ENCODE peak calls at places on chromosomes 13 and 19, in seven cellular contexts. Y, Z, U, R, D, B and G are unnamed samples.
A peak's percentile ranks its signal among the peaks of the same experiment; 100 is the strongest.

GRCh38 chr13:44498969-44499368 is 77.2 kb downstream of the TSC22D1 start:
- DNase-seq in Y (no peak), Z (no peak), U (no peak), R (no peak), D (no peak), B (no peak), G (no peak)

GRCh38 chr13:48255954-48256353 is 22.9 kb downstream of the ITM2B start:
- DNase-seq in Y (no peak), Z (no peak), U (no peak), R (no peak), D (no peak), B (no peak), G (no peak)

GRCh38 chr13:25943666-25944065 is 108.2 kb downstream of the SHISA2 start:
- DNase-seq in Y (no peak), Z (no peak), U (no peak), R (no peak), D (no peak), B (no peak), G (no peak)

GRCh38 chr13:43196171-43196611 is 172.8 kb downstream of the DNAJC15 start:
- DNase-seq in Y (peak; percentile 33), Z (no peak), U (no peak), R (no peak), D (peak; percentile 6), B (no peak), G (no peak)

GRCh38 chr19:39671739-39672363 is 16.1 kb downstream of the LGALS16 start:
- DNase-seq in Y (peak; percentile 67), Z (no peak), U (no peak), R (no peak), D (peak; percentile 10), B (peak; percentile 30), G (peak; percentile 2)

GRCh38 chr13:23428183-23428528 is 5.3 kb downstream of the SACS start:
- DNase-seq in Y (no peak), Z (no peak), U (no peak), R (no peak), D (no peak), B (no peak), G (no peak)

GRCh38 chr19:43474986-43475705 is 9.7 kb upstream of the LYPD3 start:
- DNase-seq in Y (peak; percentile 98), Z (peak; percentile 75), U (peak; percentile 94), R (peak; percentile 100), D (peak; percentile 77), B (peak; percentile 97), G (peak; percentile 84)

GRCh38 chr19:53813996-53814395 is 10.1 kb downstream of the NLRP12 start:
- DNase-seq in Y (no peak), Z (no peak), U (no peak), R (no peak), D (peak; percentile 33), B (no peak), G (no peak)

GRCh38 chr13:87684850-87685735 is 13.9 kb downstream of the SLITRK5 start:
- DNase-seq in Y (no peak), Z (no peak), U (no peak), R (no peak), D (no peak), B (no peak), G (no peak)